ENCODE peak calls at places on chromosome 19, in nine cellular contexts. One of them, this sample, is unnamed.

GRCh38 chr19:40144947-40145748 is 46.1 kb upstream of the MAP3K10 start:
- DNase-seq in GM23338: peak
- DNase-seq in hepatocyte: no peak
- DNase-seq in fibroblast of lung: no peak
- DNase-seq in PC-3: no peak
- DNase-seq in CD8-positive, alpha-beta T cell: no peak
- DNase-seq in AG04450: no peak
- DNase-seq in esophagus squamous epithelium: no peak
- DNase-seq in neural progenitor cell: no peak
- DNase-seq in this sample: no peak

GRCh38 chr19:8237026-8237425 is 27.9 kb downstream of the CERS4 start:
- DNase-seq in GM23338: no peak
- DNase-seq in hepatocyte: no peak
- DNase-seq in fibroblast of lung: no peak
- DNase-seq in PC-3: no peak
- DNase-seq in CD8-positive, alpha-beta T cell: no peak
- DNase-seq in AG04450: no peak
- DNase-seq in esophagus squamous epithelium: no peak
- DNase-seq in neural progenitor cell: no peak
- DNase-seq in this sample: no peak

GRCh38 chr19:4744451-4745170 is 21.0 kb upstream of the DPP9 start:
- DNase-seq in GM23338: no peak
- DNase-seq in hepatocyte: peak
- DNase-seq in fibroblast of lung: peak
- DNase-seq in PC-3: peak
- DNase-seq in CD8-positive, alpha-beta T cell: no peak
- DNase-seq in AG04450: peak
- DNase-seq in esophagus squamous epithelium: no peak
- DNase-seq in neural progenitor cell: no peak
- DNase-seq in this sample: peak

GRCh38 chr19:50450369-50451222 is 17.9 kb downstream of the MYBPC2 start:
- DNase-seq in GM23338: no peak
- DNase-seq in hepatocyte: no peak
- DNase-seq in fibroblast of lung: no peak
- DNase-seq in PC-3: no peak
- DNase-seq in CD8-positive, alpha-beta T cell: no peak
- DNase-seq in AG04450: no peak
- DNase-seq in esophagus squamous epithelium: no peak
- DNase-seq in neural progenitor cell: no peak
- DNase-seq in this sample: no peak

GRCh38 chr19:50639121-50640112 is at the start of gene SYT3:
- DNase-seq in GM23338: peak
- DNase-seq in hepatocyte: peak
- DNase-seq in fibroblast of lung: peak
- DNase-seq in PC-3: peak
- DNase-seq in CD8-positive, alpha-beta T cell: peak
- DNase-seq in AG04450: no peak
- DNase-seq in esophagus squamous epithelium: no peak
- DNase-seq in neural progenitor cell: peak
- DNase-seq in this sample: no peak

GRCh38 chr19:1811942-1812425 is at the start of gene ATP8B3:
- DNase-seq in GM23338: peak
- DNase-seq in hepatocyte: no peak
- DNase-seq in fibroblast of lung: no peak
- DNase-seq in PC-3: no peak
- DNase-seq in CD8-positive, alpha-beta T cell: peak
- DNase-seq in AG04450: no peak
- DNase-seq in esophagus squamous epithelium: no peak
- DNase-seq in neural progenitor cell: no peak
- DNase-seq in this sample: no peak

GRCh38 chr19:33767898-33768413 is 28.7 kb upstream of the KCTD15 start:
- DNase-seq in GM23338: peak
- DNase-seq in hepatocyte: peak
- DNase-seq in fibroblast of lung: peak
- DNase-seq in PC-3: peak
- DNase-seq in CD8-positive, alpha-beta T cell: peak
- DNase-seq in AG04450: no peak
- DNase-seq in esophagus squamous epithelium: no peak
- DNase-seq in neural progenitor cell: peak
- DNase-seq in this sample: no peak

GRCh38 chr19:1624458-1624857 is 19.2 kb upstream of the UQCR11 start:
- DNase-seq in GM23338: peak
- DNase-seq in hepatocyte: peak
- DNase-seq in fibroblast of lung: peak
- DNase-seq in PC-3: peak
- DNase-seq in CD8-positive, alpha-beta T cell: peak
- DNase-seq in AG04450: no peak
- DNase-seq in esophagus squamous epithelium: no peak
- DNase-seq in neural progenitor cell: peak
- DNase-seq in this sample: no peak

GRCh38 chr19:2533686-2534085 is 57.8 kb downstream of the GADD45B start:
- DNase-seq in GM23338: no peak
- DNase-seq in hepatocyte: no peak
- DNase-seq in fibroblast of lung: no peak
- DNase-seq in PC-3: peak
- DNase-seq in CD8-positive, alpha-beta T cell: no peak
- DNase-seq in AG04450: no peak
- DNase-seq in esophagus squamous epithelium: no peak
- DNase-seq in neural progenitor cell: no peak
- DNase-seq in this sample: no peak

GRCh38 chr19:33740811-33741396 is 55.8 kb upstream of the KCTD15 start:
- DNase-seq in GM23338: peak
- DNase-seq in hepatocyte: peak
- DNase-seq in fibroblast of lung: peak
- DNase-seq in PC-3: peak
- DNase-seq in CD8-positive, alpha-beta T cell: peak
- DNase-seq in AG04450: no peak
- DNase-seq in esophagus squamous epithelium: no peak
- DNase-seq in neural progenitor cell: peak
- DNase-seq in this sample: peak

GRCh38 chr19:18894254-18895037 is 1.5 kb downstream of the CERS1 start:
- DNase-seq in GM23338: peak
- DNase-seq in hepatocyte: peak
- DNase-seq in fibroblast of lung: peak
- DNase-seq in PC-3: no peak
- DNase-seq in CD8-positive, alpha-beta T cell: no peak
- DNase-seq in AG04450: no peak
- DNase-seq in esophagus squamous epithelium: no peak
- DNase-seq in neural progenitor cell: peak
- DNase-seq in this sample: peak

GRCh38 chr19:44615529-44616247 is 2.3 kb downstream of the IGSF23 start:
- DNase-seq in GM23338: no peak
- DNase-seq in hepatocyte: peak
- DNase-seq in fibroblast of lung: no peak
- DNase-seq in PC-3: no peak
- DNase-seq in CD8-positive, alpha-beta T cell: no peak
- DNase-seq in AG04450: no peak
- DNase-seq in esophagus squamous epithelium: no peak
- DNase-seq in neural progenitor cell: no peak
- DNase-seq in this sample: no peak

GRCh38 chr19:532578-533484 is 1.3 kb downstream of the CDC34 start:
- DNase-seq in GM23338: peak
- DNase-seq in hepatocyte: peak
- DNase-seq in fibroblast of lung: peak
- DNase-seq in PC-3: peak
- DNase-seq in CD8-positive, alpha-beta T cell: peak
- DNase-seq in AG04450: no peak
- DNase-seq in esophagus squamous epithelium: no peak
- DNase-seq in neural progenitor cell: peak
- DNase-seq in this sample: peak

GRCh38 chr19:2150794-2151338 is 500 bp downstream of the AP3D1 start:
- DNase-seq in GM23338: no peak
- DNase-seq in hepatocyte: peak
- DNase-seq in fibroblast of lung: no peak
- DNase-seq in PC-3: no peak
- DNase-seq in CD8-positive, alpha-beta T cell: peak
- DNase-seq in AG04450: no peak
- DNase-seq in esophagus squamous epithelium: no peak
- DNase-seq in neural progenitor cell: peak
- DNase-seq in this sample: no peak

GRCh38 chr19:55261671-55262126 is 2.9 kb upstream of the PPP6R1 start:
- DNase-seq in GM23338: peak
- DNase-seq in hepatocyte: no peak
- DNase-seq in fibroblast of lung: no peak
- DNase-seq in PC-3: no peak
- DNase-seq in CD8-positive, alpha-beta T cell: no peak
- DNase-seq in AG04450: no peak
- DNase-seq in esophagus squamous epithelium: no peak
- DNase-seq in neural progenitor cell: no peak
- DNase-seq in this sample: no peak

GRCh38 chr19:35120898-35121297 is 5.3 kb downstream of the FXYD3 start:
- DNase-seq in GM23338: no peak
- DNase-seq in hepatocyte: no peak
- DNase-seq in fibroblast of lung: no peak
- DNase-seq in PC-3: peak
- DNase-seq in CD8-positive, alpha-beta T cell: no peak
- DNase-seq in AG04450: no peak
- DNase-seq in esophagus squamous epithelium: no peak
- DNase-seq in neural progenitor cell: no peak
- DNase-seq in this sample: no peak

GRCh38 chr19:42553292-42554045 is 25.2 kb upstream of the CEACAM1 start:
- DNase-seq in GM23338: no peak
- DNase-seq in hepatocyte: no peak
- DNase-seq in fibroblast of lung: peak
- DNase-seq in PC-3: peak
- DNase-seq in CD8-positive, alpha-beta T cell: no peak
- DNase-seq in AG04450: peak
- DNase-seq in esophagus squamous epithelium: no peak
- DNase-seq in neural progenitor cell: no peak
- DNase-seq in this sample: no peak

DNA sequence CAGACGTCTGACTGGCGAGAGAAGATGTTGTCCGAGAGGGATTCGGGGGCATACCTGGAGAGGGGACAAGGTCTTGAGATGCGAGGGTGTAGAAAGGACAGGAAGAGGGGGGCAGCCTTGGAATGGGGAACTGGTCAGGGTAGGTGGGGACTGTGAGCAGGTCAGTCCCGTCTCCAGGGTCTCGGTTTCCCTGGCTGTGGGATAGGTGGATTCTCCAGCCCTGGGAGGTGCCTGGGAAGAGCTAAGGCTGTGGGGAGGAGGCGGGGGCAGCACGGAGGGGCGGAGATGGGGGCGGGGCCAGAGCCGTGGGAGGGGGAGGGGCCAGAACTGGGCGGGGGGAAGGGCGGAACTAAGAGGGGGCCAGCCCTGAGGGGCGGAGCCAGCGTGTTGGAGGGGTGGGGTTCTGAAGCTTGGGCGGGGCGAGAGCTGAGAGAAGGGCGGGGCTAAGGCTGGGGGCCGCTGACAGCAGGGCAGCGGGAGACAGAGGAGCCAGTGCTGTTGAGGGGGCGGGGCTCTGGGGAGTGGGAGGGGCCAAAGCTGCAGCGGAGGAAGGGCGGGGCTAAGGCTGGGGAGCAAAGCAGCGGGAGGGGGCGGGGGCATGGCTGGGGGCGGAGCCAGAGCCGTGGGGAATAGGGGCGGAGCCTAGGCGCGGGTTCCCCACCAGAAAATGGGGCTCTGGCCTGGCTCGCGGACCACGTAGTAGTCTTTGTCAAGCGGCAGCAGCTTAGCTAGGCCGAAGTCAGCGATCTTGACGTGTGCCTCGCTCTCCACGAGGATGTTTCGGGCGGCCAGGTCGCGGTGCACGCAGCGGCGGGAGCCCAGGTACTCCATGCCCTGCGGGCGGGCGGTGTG is 9.5 kb upstream of the INSL3 start:
- DNase-seq in GM23338: peak
- DNase-seq in hepatocyte: peak
- DNase-seq in fibroblast of lung: peak
- DNase-seq in PC-3: peak
- DNase-seq in CD8-positive, alpha-beta T cell: peak
- DNase-seq in AG04450: no peak
- DNase-seq in esophagus squamous epithelium: no peak
- DNase-seq in neural progenitor cell: peak
- DNase-seq in this sample: peak
- H3K4me3 ChIP-seq in GM23338: peak
- H3K4me3 ChIP-seq in hepatocyte: no peak
- H3K4me3 ChIP-seq in fibroblast of lung: peak
- H3K4me3 ChIP-seq in PC-3: peak
- H3K4me3 ChIP-seq in CD8-positive, alpha-beta T cell: no peak
- H3K4me3 ChIP-seq in AG04450: peak
- H3K4me3 ChIP-seq in esophagus squamous epithelium: peak
- H3K4me3 ChIP-seq in neural progenitor cell: peak
- H3K4me3 ChIP-seq in this sample: peak

GRCh38 chr19:46049597-46049996 is 8.8 kb upstream of the IGFL4 start:
- DNase-seq in GM23338: peak
- DNase-seq in hepatocyte: no peak
- DNase-seq in fibroblast of lung: no peak
- DNase-seq in PC-3: no peak
- DNase-seq in CD8-positive, alpha-beta T cell: no peak
- DNase-seq in AG04450: no peak
- DNase-seq in esophagus squamous epithelium: no peak
- DNase-seq in neural progenitor cell: no peak
- DNase-seq in this sample: no peak
- TF ChIP-seq CTCF in GM23338: peak
- TF ChIP-seq CTCF in hepatocyte: no peak
- TF ChIP-seq CTCF in fibroblast of lung: no peak
- TF ChIP-seq CTCF in PC-3: peak
- TF ChIP-seq CTCF in CD8-positive, alpha-beta T cell: no peak
- TF ChIP-seq CTCF in AG04450: no peak
- TF ChIP-seq CTCF in esophagus squamous epithelium: no peak
- TF ChIP-seq CTCF in neural progenitor cell: peak
- TF ChIP-seq CTCF in this sample: no peak

DNA sequence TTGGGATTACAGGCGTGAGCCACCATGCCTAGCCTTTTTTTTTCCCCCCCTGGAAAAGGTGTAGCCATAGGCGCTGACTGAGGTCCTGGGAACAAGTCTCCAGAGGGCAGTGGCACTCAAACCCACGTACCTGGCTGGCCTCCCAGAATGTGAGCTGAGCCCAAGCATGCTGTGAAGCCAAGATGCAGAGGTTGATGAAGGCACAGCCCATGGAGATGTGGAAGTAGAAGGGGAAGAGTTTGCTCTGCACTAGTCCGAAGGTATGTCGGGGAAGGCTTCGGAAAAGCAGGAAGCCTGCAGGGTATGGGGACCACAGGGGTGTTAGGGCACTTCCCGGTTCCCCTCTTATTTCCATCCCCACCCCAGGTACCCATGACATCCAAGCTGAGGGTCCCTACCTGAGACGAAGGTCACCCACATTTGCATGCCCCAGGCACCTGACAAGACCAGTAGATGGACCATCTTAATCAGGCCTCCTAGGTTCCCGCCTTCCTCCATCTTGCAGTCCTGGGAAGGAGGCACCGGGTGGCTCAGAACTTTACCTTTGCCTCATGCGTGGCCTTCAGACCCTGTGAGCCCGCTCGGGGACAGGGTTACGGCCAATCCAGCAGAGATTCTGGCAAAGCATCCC is 831 bp downstream of the TMEM205 start:
- DNase-seq in GM23338: no peak
- DNase-seq in hepatocyte: peak
- DNase-seq in fibroblast of lung: peak
- DNase-seq in PC-3: peak
- DNase-seq in CD8-positive, alpha-beta T cell: no peak
- DNase-seq in AG04450: no peak
- DNase-seq in esophagus squamous epithelium: no peak
- DNase-seq in neural progenitor cell: no peak
- DNase-seq in this sample: no peak
- H3K4me3 ChIP-seq in GM23338: peak
- H3K4me3 ChIP-seq in hepatocyte: peak
- H3K4me3 ChIP-seq in fibroblast of lung: peak
- H3K4me3 ChIP-seq in PC-3: peak
- H3K4me3 ChIP-seq in CD8-positive, alpha-beta T cell: peak
- H3K4me3 ChIP-seq in AG04450: peak
- H3K4me3 ChIP-seq in esophagus squamous epithelium: peak
- H3K4me3 ChIP-seq in neural progenitor cell: peak
- H3K4me3 ChIP-seq in this sample: peak

GRCh38 chr19:54179921-54180452 is 7.0 kb upstream of the TMC4 start:
- DNase-seq in GM23338: peak
- DNase-seq in hepatocyte: peak
- DNase-seq in fibroblast of lung: peak
- DNase-seq in PC-3: peak
- DNase-seq in CD8-positive, alpha-beta T cell: no peak
- DNase-seq in AG04450: no peak
- DNase-seq in esophagus squamous epithelium: no peak
- DNase-seq in neural progenitor cell: peak
- DNase-seq in this sample: peak
- TF ChIP-seq CTCF in GM23338: peak
- TF ChIP-seq CTCF in hepatocyte: peak
- TF ChIP-seq CTCF in fibroblast of lung: peak
- TF ChIP-seq CTCF in PC-3: peak
- TF ChIP-seq CTCF in CD8-positive, alpha-beta T cell: no peak
- TF ChIP-seq CTCF in AG04450: peak
- TF ChIP-seq CTCF in esophagus squamous epithelium: no peak
- TF ChIP-seq CTCF in neural progenitor cell: peak
- TF ChIP-seq CTCF in this sample: peak